ENCODE peak calls at places on chromosomes 13 and 19, in nine cellular contexts. X, M, R, F, C, P, I, Z and L are unnamed samples. For H3K9me3, the result is how much of the 10 kb centered on the place peaks cover.

GRCh38 chr19:10191347-10191746 is 3.4 kb downstream of the DNMT1 start:
- DNase-seq in M (no peak), I (peak), P (no peak), F (peak), R (no peak), Z (peak), C (no peak), X (peak), L (no peak)

GRCh38 chr19:2046046-2046907 is 4.8 kb downstream of the MKNK2 start:
- DNase-seq in Z (no peak), F (no peak), X (no peak), P (no peak), I (no peak), M (no peak), C (no peak), R (no peak), L (no peak)

GRCh38 chr19:42594617-42595489 is at the start of gene CEACAM8:
- DNase-seq in F (no peak), P (no peak), Z (no peak), C (no peak), R (no peak), I (no peak), M (no peak), X (no peak), L (no peak)

GRCh38 chr13:29471551-29471950 is 123.9 kb downstream of the SLC7A1 start:
- DNase-seq in I (no peak), Z (no peak), P (no peak), C (no peak), M (no peak), X (no peak), R (no peak), F (no peak), L (no peak)

GRCh38 chr13:78603240-78603947 is at the start of gene POU4F1:
- DNase-seq in M (no peak), C (no peak), P (no peak), I (no peak), R (peak), F (no peak), Z (peak), X (peak), L (no peak)

GRCh38 chr13:93963266-93964131 is 516.0 kb downstream of the DCT start:
- DNase-seq in Z (no peak), C (no peak), F (no peak), M (no peak), R (no peak), P (no peak), I (peak), X (peak), L (no peak)

GRCh38 chr19:56769650-56770049 is 70.9 kb downstream of the PEG3 start:
- DNase-seq in I (no peak), X (no peak), Z (no peak), P (no peak), M (no peak), C (no peak), F (no peak), R (no peak), L (no peak)

GRCh38 chr13:26219726-26220125 is 2.4 kb downstream of the RNF6 start:
- DNase-seq in C (no peak), I (peak), P (no peak), X (no peak), F (no peak), Z (no peak), M (no peak), R (no peak), L (no peak)

GRCh38 chr19:17327654-17328516 is 6.8 kb downstream of the ANO8 start:
- DNase-seq in F (no peak), I (no peak), P (no peak), X (no peak), C (no peak), M (peak), R (no peak), Z (peak), L (no peak)

GRCh38 chr19:32387701-32388392 is 17.7 kb upstream of the DPY19L3 start:
- DNase-seq in C (no peak), Z (peak), M (no peak), X (no peak), R (no peak), I (peak), P (no peak), F (peak), L (no peak)

GRCh38 chr13:85828094-85828684 is 29.0 kb upstream of the SLITRK6 start:
- DNase-seq in C (no peak), F (no peak), M (no peak), R (no peak), I (peak), P (no peak), Z (no peak), X (no peak), L (no peak)

GRCh38 chr19:5297272-5297669 is 43.3 kb downstream of the PTPRS start:
- DNase-seq in P (no peak), X (no peak), R (no peak), F (no peak), I (no peak), M (no peak), C (no peak), Z (no peak), L (no peak)

GRCh38 chr13:82214341-82214740 is 1667.9 kb downstream of the SLITRK1 start:
- DNase-seq in M (no peak), Z (no peak), X (no peak), C (no peak), I (no peak), F (no peak), P (no peak), R (no peak), L (no peak)

GRCh38 chr19:39497850-39498261 is 891 bp upstream of the DLL3 start:
- DNase-seq in R (no peak), P (no peak), M (no peak), Z (no peak), I (peak), F (no peak), C (peak), X (peak), L (no peak)

GRCh38 chr13:100828226-100828625 is 153.6 kb upstream of the TMTC4 start:
- DNase-seq in C (no peak), X (no peak), R (no peak), I (no peak), M (no peak), P (no peak), Z (no peak), F (no peak), L (no peak)

GRCh38 chr13:103238441-103238840 is 172.2 kb upstream of the SLC10A2 start:
- DNase-seq in M (no peak), F (no peak), X (no peak), C (no peak), P (no peak), R (no peak), Z (no peak), I (no peak), L (no peak)

GRCh38 chr19:42563352-42564210 is 31.1 kb downstream of the CEACAM8 start:
- DNase-seq in R (no peak), C (peak), X (no peak), M (no peak), I (peak), Z (peak), F (no peak), P (no peak), L (no peak)

GRCh38 chr13:90396266-90396665 is 951.2 kb upstream of the MIR17HG start:
- DNase-seq in C (no peak), P (no peak), F (no peak), M (no peak), I (no peak), Z (no peak), R (no peak), X (no peak), L (no peak)

GRCh38 chr19:5281588-5281987 is 59.0 kb downstream of the PTPRS start:
- DNase-seq in I (no peak), F (peak), Z (peak), P (no peak), M (no peak), C (no peak), X (no peak), R (peak), L (no peak)

GRCh38 chr13:27920677-27921420 is 1.0 kb downstream of the PDX1 start:
- DNase-seq in C (no peak), F (no peak), M (no peak), R (no peak), P (no peak), Z (no peak), I (no peak), X (no peak), L (no peak)

GRCh38 chr13:28640861-28641599 is 17.9 kb upstream of the POMP start:
- DNase-seq in P (no peak), M (no peak), I (no peak), R (no peak), F (no peak), Z (no peak), C (no peak), X (no peak), L (no peak)

GRCh38 chr13:42041017-42041683 is 7.3 kb upstream of the DGKH start:
- DNase-seq in P (no peak), R (peak), F (peak), C (peak), M (peak), Z (peak), I (peak), X (peak), L (no peak)

GRCh38 chr19:5805465-5806132 is 732 bp downstream of the NRTN start:
- DNase-seq in X (peak), M (peak), Z (peak), C (peak), I (no peak), P (no peak), R (peak), F (no peak), L (no peak)

GRCh38 chr13:46354143-46355087 is 32.6 kb downstream of the RUBCNL start:
- DNase-seq in P (no peak), M (no peak), R (no peak), I (peak), X (peak), C (no peak), F (no peak), Z (peak), L (no peak)

GRCh38 chr19:3557461-3558248 is at the start of gene MFSD12:
- DNase-seq in Z (peak), M (peak), I (peak), X (peak), R (peak), P (peak), F (peak), C (peak), L (peak)
- H3K4me3 ChIP-seq in Z (peak), M (peak), I (peak), X (peak), R (peak), P (peak), F (peak), C (peak), L (peak)

GRCh38 chr13:66803759-66804456 is 426.2 kb downstream of the PCDH9 start:
- DNase-seq in P (no peak), C (no peak), R (no peak), Z (no peak), M (no peak), I (no peak), F (no peak), X (no peak), L (no peak)
- H3K27ac ChIP-seq in P (no peak), C (no peak), R (no peak), Z (no peak), M (no peak), I (no peak), F (no peak), X (no peak), L (no peak)

GRCh38 chr19:52345162-52345561 is 9.1 kb downstream of the ZNF610 start:
- DNase-seq in F (no peak), C (no peak), I (no peak), X (no peak), R (no peak), P (no peak), Z (no peak), M (no peak), L (no peak)
- H3K9me3 ChIP-seq in F (under half), C (under half), I (under half), X (under half), R (under half), P (under half), Z (under half), M (under half), L (under half)

GRCh38 chr19:47470447-47471195 is 1.1 kb downstream of the SLC8A2 start:
- DNase-seq in F (no peak), I (no peak), C (no peak), P (no peak), Z (no peak), M (no peak), R (no peak), X (no peak), L (no peak)
- H3K4me3 ChIP-seq in F (no peak), I (no peak), C (no peak), P (no peak), Z (no peak), M (no peak), R (no peak), X (no peak), L (no peak)

GRCh38 chr19:54029930-54030490 is 33.7 kb downstream of the VSTM1 start:
- DNase-seq in C (peak), X (peak), Z (peak), M (no peak), R (peak), F (no peak), P (no peak), I (no peak), L (no peak)
- H3K27ac ChIP-seq in C (no peak), X (no peak), Z (no peak), M (no peak), R (no peak), F (no peak), P (no peak), I (no peak), L (no peak)

DNA sequence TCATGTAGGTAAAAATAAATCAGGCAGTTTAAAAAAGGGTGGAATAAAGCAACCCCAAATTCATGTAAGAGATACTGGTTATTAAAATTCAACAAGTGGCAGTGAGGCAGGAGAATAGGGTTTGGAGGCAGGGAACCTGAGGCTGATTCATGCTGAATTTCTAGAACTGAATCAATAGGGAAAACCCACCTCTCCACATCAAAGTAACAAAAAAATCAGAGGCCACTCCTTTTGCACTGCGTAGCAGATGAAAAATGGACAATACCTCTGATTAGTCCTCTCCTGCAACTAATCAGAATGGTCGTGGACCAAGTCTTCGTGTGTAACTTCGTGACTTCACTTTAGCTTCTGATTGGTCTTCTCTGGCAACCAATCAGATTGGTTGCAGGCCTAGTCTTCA is 1548.5 kb upstream of the SLC10A2 start:
- DNase-seq in C (no peak), R (no peak), F (no peak), M (no peak), I (no peak), P (no peak), Z (no peak), X (no peak), L (no peak)
- H3K9me3 ChIP-seq in C (under half), R (under half), F (under half), M (under half), I (under half), P (under half), Z (under half), X (under half), L (under half)

DNA sequence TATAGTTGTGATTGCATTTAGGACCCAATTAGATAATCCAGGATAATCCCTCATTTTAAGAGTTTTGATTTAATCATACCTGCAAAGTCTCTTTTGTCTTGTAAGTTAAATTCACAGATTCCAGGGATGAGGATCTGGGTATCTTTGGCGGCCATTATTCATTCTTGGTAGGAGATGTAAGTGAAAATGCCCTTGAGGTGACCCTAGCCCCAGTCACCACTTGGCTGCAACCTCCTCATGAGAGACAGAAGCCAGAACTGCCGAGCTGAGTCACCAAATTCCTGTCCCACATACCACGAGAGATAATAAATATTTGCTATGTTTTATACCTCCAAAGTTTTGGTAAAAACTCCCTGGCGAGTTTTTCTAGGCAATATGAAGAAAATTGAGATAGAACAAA is 389.4 kb downstream of the RFC3 start:
- DNase-seq in C (no peak), I (peak), Z (peak), P (no peak), X (peak), R (peak), F (no peak), M (no peak), L (no peak)
- H3K4me3 ChIP-seq in C (no peak), I (no peak), Z (no peak), P (no peak), X (no peak), R (no peak), F (no peak), M (no peak), L (no peak)

GRCh38 chr13:109699628-109700071 is 86.7 kb downstream of the IRS2 start:
- DNase-seq in R (no peak), C (peak), P (no peak), Z (no peak), F (no peak), M (no peak), I (no peak), X (no peak), L (no peak)

GRCh38 chr13:109697936-109698335 is 88.4 kb downstream of the IRS2 start:
- DNase-seq in F (no peak), Z (no peak), P (no peak), M (no peak), X (no peak), R (no peak), I (no peak), C (no peak), L (no peak)

GRCh38 chr13:109700176-109700575 is 86.2 kb downstream of the IRS2 start:
- DNase-seq in X (no peak), M (peak), C (peak), F (peak), I (peak), P (no peak), R (peak), Z (peak), L (no peak)

GRCh38 chr13:109695402-109696190 is 90.8 kb downstream of the IRS2 start:
- DNase-seq in Z (no peak), M (no peak), I (no peak), C (no peak), X (no peak), P (no peak), R (no peak), F (no peak), L (no peak)

DNA sequence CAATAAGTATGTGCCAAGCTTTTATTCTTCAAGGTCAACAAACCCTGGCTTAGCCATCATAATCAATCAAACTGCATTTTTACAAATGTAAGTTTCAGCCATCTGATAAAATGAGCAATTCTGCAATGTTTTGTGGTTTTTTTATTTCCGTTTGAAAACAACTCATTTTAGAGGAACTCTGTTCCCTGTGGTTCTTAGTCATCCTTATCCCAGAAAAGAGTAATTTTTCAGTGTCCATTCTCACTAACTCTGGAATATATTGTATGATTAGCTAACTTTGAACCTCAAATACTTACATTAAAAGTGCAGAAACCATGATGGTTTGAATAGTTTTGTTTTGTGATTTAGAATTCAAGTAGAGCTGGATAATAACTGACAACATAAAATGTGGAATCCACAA is 87.6 kb downstream of the IRS2 start:
- DNase-seq in R (no peak), I (peak), Z (no peak), F (no peak), X (no peak), M (no peak), C (no peak), P (no peak), L (no peak)
- H3K27ac ChIP-seq in R (no peak), I (no peak), Z (no peak), F (no peak), X (no peak), M (no peak), C (peak), P (no peak), L (no peak)

GRCh38 chr19:24166055-24166454 is 79.1 kb downstream of the ZNF254 start:
- DNase-seq in P (no peak), C (no peak), Z (no peak), I (peak), M (no peak), R (no peak), F (no peak), X (no peak), L (no peak)
- H3K9me3 ChIP-seq in P (half or more), C (under half), Z (under half), I (under half), M (under half), R (half or more), F (under half), X (under half), L (under half)